ENCODE peak calls at places on chromosomes 16 and 17, in four cellular contexts. A is Calu3, K is dermis microvascular lymphatic vessel endothelial cell, W is globus pallidus. S is an unnamed sample.

GRCh38 chr16:11672206-11673090 is 4.2 kb downstream of the SNN start:
- DNase-seq in A (no peak), K (peak), W (no peak), S (no peak)

GRCh38 chr16:49811630-49812334 is 44.1 kb downstream of the ZNF423 start:
- DNase-seq in A (no peak), K (no peak), W (peak), S (no peak)

GRCh38 chr16:23174622-23175021 is 7.9 kb upstream of the SCNN1G start:
- DNase-seq in A (no peak), K (peak), W (no peak), S (no peak)

GRCh38 chr17:77837917-77838316 is 120.6 kb upstream of the TNRC6C start:
- DNase-seq in A (no peak), K (no peak), W (no peak), S (no peak)

GRCh38 chr17:77475012-77475976 is 334.5 kb downstream of the SEC14L1 start:
- DNase-seq in A (no peak), K (no peak), W (no peak), S (no peak)

GRCh38 chr17:68248199-68248825 is 469 bp downstream of the AMZ2 start:
- DNase-seq in A (no peak), K (no peak), W (no peak), S (no peak)

GRCh38 chr16:69535123-69536050 is 30.4 kb upstream of the NFAT5 start:
- DNase-seq in A (no peak), K (peak), W (no peak), S (no peak)

GRCh38 chr16:23595951-23596720 is at the start of gene NDUFAB1:
- DNase-seq in A (peak), K (peak), W (peak), S (peak)

GRCh38 chr17:77451271-77451893 is 310.6 kb downstream of the SEC14L1 start:
- DNase-seq in A (peak), K (peak), W (peak), S (peak)

GRCh38 chr17:78174332-78174869 is 6.0 kb downstream of the SYNGR2 start:
- DNase-seq in A (peak), K (peak), W (peak), S (no peak)

GRCh38 chr17:3002538-3003301 is 60.7 kb downstream of the OR1D5 start:
- DNase-seq in A (no peak), K (no peak), W (no peak), S (no peak)

GRCh38 chr17:66837226-66837625 is 2.3 kb downstream of the CACNG5 start:
- DNase-seq in A (no peak), K (no peak), W (no peak), S (no peak)

GRCh38 chr17:34979650-34980352 is 511 bp upstream of the LIG3 start:
- DNase-seq in A (no peak), K (no peak), W (no peak), S (no peak)

GRCh38 chr17:78535285-78536197 is 41.7 kb downstream of the DNAH17 start:
- DNase-seq in A (peak), K (peak), W (no peak), S (no peak)

GRCh38 chr17:41959336-41960095 is 7.1 kb upstream of the CNP start:
- DNase-seq in A (peak), K (peak), W (peak), S (peak)

GRCh38 chr17:226773-227580 is 45.5 kb upstream of the DOC2B start:
- DNase-seq in A (no peak), K (no peak), W (peak), S (no peak)

GRCh38 chr16:22318690-22319358 is 21.6 kb downstream of the POLR3E start:
- DNase-seq in A (peak), K (peak), W (no peak), S (peak)

S was measured in HuH-7.